ENCODE peak calls at places on chromosomes 12 and 14, in ten cellular contexts. One of them, this sample, is unnamed.

GRCh38 chr14:65333926-65334687 is 78.4 kb upstream of the FUT8 start:
- DNase-seq in cardiac fibroblast: peak
- DNase-seq in GM03348: peak
- DNase-seq in glomerular endothelial cell: no peak
- DNase-seq in hippocampal formation: no peak
- DNase-seq in skeletal muscle cell: peak
- DNase-seq in neural crest cell: no peak
- DNase-seq in effector CD4-positive, alpha-beta T cell: no peak
- DNase-seq in GM04503: peak
- DNase-seq in NCI-H345: no peak
- DNase-seq in this sample: no peak

GRCh38 chr12:62581288-62582064 is 114.8 kb downstream of the MON2 start:
- DNase-seq in GM03348: peak
- DNase-seq in NCI-H345: peak
- DNase-seq in neural crest cell: no peak
- DNase-seq in cardiac fibroblast: peak
- DNase-seq in skeletal muscle cell: peak
- DNase-seq in effector CD4-positive, alpha-beta T cell: no peak
- DNase-seq in GM04503: no peak
- DNase-seq in glomerular endothelial cell: peak
- DNase-seq in hippocampal formation: peak
- DNase-seq in this sample: no peak

GRCh38 chr12:114902665-114903393 is 218.9 kb upstream of the TBX3 start:
- DNase-seq in GM04503: peak
- DNase-seq in skeletal muscle cell: peak
- DNase-seq in NCI-H345: peak
- DNase-seq in neural crest cell: no peak
- DNase-seq in effector CD4-positive, alpha-beta T cell: no peak
- DNase-seq in hippocampal formation: no peak
- DNase-seq in GM03348: peak
- DNase-seq in glomerular endothelial cell: no peak
- DNase-seq in cardiac fibroblast: peak
- DNase-seq in this sample: no peak

GRCh38 chr12:26119391-26119981 is 5.4 kb downstream of the BHLHE41 start:
- DNase-seq in GM03348: peak
- DNase-seq in glomerular endothelial cell: no peak
- DNase-seq in cardiac fibroblast: peak
- DNase-seq in NCI-H345: no peak
- DNase-seq in hippocampal formation: peak
- DNase-seq in neural crest cell: no peak
- DNase-seq in GM04503: no peak
- DNase-seq in effector CD4-positive, alpha-beta T cell: no peak
- DNase-seq in skeletal muscle cell: no peak
- DNase-seq in this sample: no peak

GRCh38 chr14:25411933-25412757 is 362.2 kb upstream of the STXBP6 start:
- DNase-seq in skeletal muscle cell: no peak
- DNase-seq in GM04503: no peak
- DNase-seq in hippocampal formation: peak
- DNase-seq in GM03348: peak
- DNase-seq in neural crest cell: peak
- DNase-seq in cardiac fibroblast: peak
- DNase-seq in effector CD4-positive, alpha-beta T cell: no peak
- DNase-seq in NCI-H345: peak
- DNase-seq in glomerular endothelial cell: no peak
- DNase-seq in this sample: no peak

GRCh38 chr12:44972746-44973421 is 78.0 kb downstream of the DBX2 start:
- DNase-seq in skeletal muscle cell: no peak
- DNase-seq in glomerular endothelial cell: no peak
- DNase-seq in GM04503: no peak
- DNase-seq in neural crest cell: peak
- DNase-seq in GM03348: peak
- DNase-seq in hippocampal formation: no peak
- DNase-seq in NCI-H345: no peak
- DNase-seq in cardiac fibroblast: peak
- DNase-seq in effector CD4-positive, alpha-beta T cell: no peak
- DNase-seq in this sample: no peak

GRCh38 chr14:54901380-54902142 is 1.1 kb downstream of the GCH1 start:
- DNase-seq in hippocampal formation: no peak
- DNase-seq in effector CD4-positive, alpha-beta T cell: no peak
- DNase-seq in NCI-H345: no peak
- DNase-seq in GM04503: no peak
- DNase-seq in GM03348: no peak
- DNase-seq in cardiac fibroblast: no peak
- DNase-seq in neural crest cell: no peak
- DNase-seq in skeletal muscle cell: no peak
- DNase-seq in glomerular endothelial cell: no peak
- DNase-seq in this sample: no peak

GRCh38 chr12:81572411-81572810 is 186.7 kb downstream of the PPFIA2 start:
- DNase-seq in GM04503: no peak
- DNase-seq in cardiac fibroblast: no peak
- DNase-seq in NCI-H345: no peak
- DNase-seq in hippocampal formation: no peak
- DNase-seq in neural crest cell: no peak
- DNase-seq in effector CD4-positive, alpha-beta T cell: no peak
- DNase-seq in skeletal muscle cell: no peak
- DNase-seq in glomerular endothelial cell: no peak
- DNase-seq in GM03348: no peak
- DNase-seq in this sample: no peak

GRCh38 chr14:101480747-101481530 is 80.4 kb upstream of the DIO3 start:
- DNase-seq in hippocampal formation: no peak
- DNase-seq in neural crest cell: no peak
- DNase-seq in effector CD4-positive, alpha-beta T cell: no peak
- DNase-seq in NCI-H345: no peak
- DNase-seq in cardiac fibroblast: peak
- DNase-seq in glomerular endothelial cell: no peak
- DNase-seq in GM03348: no peak
- DNase-seq in GM04503: no peak
- DNase-seq in skeletal muscle cell: no peak
- DNase-seq in this sample: no peak

GRCh38 chr14:70315942-70316341 is 43.5 kb downstream of the COX16 start:
- DNase-seq in hippocampal formation: no peak
- DNase-seq in effector CD4-positive, alpha-beta T cell: no peak
- DNase-seq in glomerular endothelial cell: no peak
- DNase-seq in cardiac fibroblast: no peak
- DNase-seq in neural crest cell: no peak
- DNase-seq in GM03348: no peak
- DNase-seq in NCI-H345: no peak
- DNase-seq in skeletal muscle cell: no peak
- DNase-seq in GM04503: no peak
- DNase-seq in this sample: no peak

GRCh38 chr12:76003263-76003640 is 28.3 kb downstream of the PHLDA1 start:
- DNase-seq in neural crest cell: no peak
- DNase-seq in cardiac fibroblast: no peak
- DNase-seq in hippocampal formation: no peak
- DNase-seq in GM04503: no peak
- DNase-seq in GM03348: no peak
- DNase-seq in glomerular endothelial cell: no peak
- DNase-seq in NCI-H345: no peak
- DNase-seq in skeletal muscle cell: no peak
- DNase-seq in effector CD4-positive, alpha-beta T cell: no peak
- DNase-seq in this sample: no peak

GRCh38 chr12:107760207-107760816 is 625 bp downstream of the PRDM4 start:
- DNase-seq in NCI-H345: peak
- DNase-seq in cardiac fibroblast: peak
- DNase-seq in GM03348: peak
- DNase-seq in GM04503: no peak
- DNase-seq in glomerular endothelial cell: no peak
- DNase-seq in skeletal muscle cell: no peak
- DNase-seq in hippocampal formation: no peak
- DNase-seq in effector CD4-positive, alpha-beta T cell: no peak
- DNase-seq in neural crest cell: peak
- DNase-seq in this sample: no peak

GRCh38 chr14:64544607-64545312 is 4.2 kb downstream of the HSPA2 start:
- DNase-seq in neural crest cell: no peak
- DNase-seq in skeletal muscle cell: no peak
- DNase-seq in NCI-H345: no peak
- DNase-seq in cardiac fibroblast: no peak
- DNase-seq in GM04503: no peak
- DNase-seq in hippocampal formation: no peak
- DNase-seq in effector CD4-positive, alpha-beta T cell: no peak
- DNase-seq in GM03348: no peak
- DNase-seq in glomerular endothelial cell: no peak
- DNase-seq in this sample: no peak